ENCODE peak calls at places on chromosomes 16 and 17, in five cellular contexts. J is Daoy, E is sigmoid colon, R is T-helper 1 cell, F is NCI-H2171 treated with DMSO at 0.1 percent for 48 hours. Y is an unnamed sample.

GRCh38 chr17:81388091-81388611 is 7.1 kb upstream of the BAHCC1 start:
- DNase-seq in J (no peak), E (no peak), R (no peak), F (no peak), Y (no peak)

GRCh38 chr17:64128787-64129514 is 993 bp downstream of the ERN1 start:
- DNase-seq in J (peak), E (peak), R (no peak), F (no peak), Y (peak)

GRCh38 chr17:39737761-39738567 is at the start of gene GRB7:
- DNase-seq in J (no peak), E (no peak), R (no peak), F (peak), Y (peak)

GRCh38 chr16:4846503-4846900 is 586 bp downstream of the GLYR1 start:
- DNase-seq in J (peak), E (peak), R (no peak), F (no peak), Y (peak)

GRCh38 chr16:2524339-2524938 is 4.3 kb downstream of the AMDHD2 start:
- DNase-seq in J (no peak), E (no peak), R (no peak), F (no peak), Y (no peak)

GRCh38 chr17:1829189-1829578 is 518 bp downstream of the SMYD4 start:
- DNase-seq in J (peak), E (peak), R (no peak), F (peak), Y (no peak)

GRCh38 chr17:73089322-73089721 is 3.2 kb downstream of the SLC39A11 start:
- DNase-seq in J (no peak), E (no peak), R (no peak), F (no peak), Y (no peak)

GRCh38 chr17:81329927-81330883 is 35.1 kb upstream of the SLC38A10 start:
- DNase-seq in J (peak), E (no peak), R (no peak), F (no peak), Y (peak)

GRCh38 chr16:82504811-82505210 is 122.0 kb upstream of the CDH13 start:
- DNase-seq in J (no peak), E (no peak), R (no peak), F (peak), Y (no peak)

GRCh38 chr16:2751577-2752034 is 832 bp upstream of the SRRM2 start:
- DNase-seq in J (no peak), E (peak), R (no peak), F (no peak), Y (no peak)

GRCh38 chr16:70162041-70162451 is 11.5 kb upstream of the CLEC18C start:
- DNase-seq in J (peak), E (no peak), R (no peak), F (no peak), Y (no peak)

GRCh38 chr16:4693956-4694663 is 748 bp downstream of the NUDT16L1 start:
- DNase-seq in J (peak), E (peak), R (peak), F (peak), Y (peak)

GRCh38 chr17:68381076-68381900 is 76.0 kb downstream of the WIPI1 start:
- DNase-seq in J (peak), E (peak), R (no peak), F (no peak), Y (no peak)

GRCh38 chr17:27544350-27545131 is 86.4 kb upstream of the LGALS9 start:
- DNase-seq in J (peak), E (no peak), R (no peak), F (no peak), Y (no peak)

GRCh38 chr16:86854895-86855294 is 276.5 kb downstream of the FOXL1 start:
- DNase-seq in J (no peak), E (no peak), R (no peak), F (no peak), Y (no peak)

GRCh38 chr17:74345433-74346241 is 16.0 kb downstream of the BTBD17 start:
- DNase-seq in J (peak), E (no peak), R (no peak), F (peak), Y (no peak)

GRCh38 chr17:3004150-3004801 is 59.1 kb downstream of the OR1D5 start:
- DNase-seq in J (peak), E (peak), R (peak), F (peak), Y (peak)

GRCh38 chr16:84048306-84048705 is 5.7 kb upstream of the SLC38A8 start:
- DNase-seq in J (no peak), E (peak), R (no peak), F (no peak), Y (no peak)

GRCh38 chr17:67171560-67171959 is 73.4 kb downstream of the HELZ start:
- DNase-seq in J (no peak), E (no peak), R (no peak), F (no peak), Y (no peak)

GRCh38 chr17:44385287-44386181 is 3.9 kb downstream of the ITGA2B start:
- DNase-seq in J (peak), E (peak), R (peak), F (peak), Y (peak)

GRCh38 chr17:39104046-39104445 is 47.4 kb downstream of the PLXDC1 start:
- DNase-seq in J (no peak), E (no peak), R (no peak), F (no peak), Y (no peak)

GRCh38 chr17:58279016-58279671 is 1.6 kb downstream of the MPO start:
- DNase-seq in J (no peak), E (peak), R (no peak), F (no peak), Y (peak)

GRCh38 chr16:49857423-49858181 is 1.7 kb upstream of the ZNF423 start:
- DNase-seq in J (peak), E (peak), R (no peak), F (peak), Y (no peak)

GRCh38 chr17:6536053-6536452 is 20.3 kb downstream of the PITPNM3 start:
- DNase-seq in J (no peak), E (peak), R (no peak), F (no peak), Y (no peak)

GRCh38 chr17:20096430-20096829 is 87.3 kb downstream of the SPECC1 start:
- DNase-seq in J (no peak), E (no peak), R (no peak), F (no peak), Y (no peak)

GRCh38 chr17:57552114-57552601 is 192.9 kb downstream of the CCDC182 start:
- DNase-seq in J (peak), E (no peak), R (no peak), F (peak), Y (no peak)

GRCh38 chr17:8118769-8119574 is 658 bp upstream of the ALOXE3 start:
- DNase-seq in J (peak), E (peak), R (peak), F (peak), Y (peak)

GRCh38 chr17:55208078-55208812 is 56.5 kb upstream of the HLF start:
- DNase-seq in J (no peak), E (no peak), R (no peak), F (no peak), Y (no peak)

GRCh38 chr16:51236583-51236982 is 85.5 kb upstream of the SALL1 start:
- DNase-seq in J (no peak), E (no peak), R (no peak), F (no peak), Y (no peak)

GRCh38 chr17:79617740-79618382 is 7.0 kb upstream of the RBFOX3 start:
- DNase-seq in J (no peak), E (peak), R (no peak), F (no peak), Y (peak)

GRCh38 chr16:81175325-81175891 is 63.1 kb upstream of the BCO1 start:
- DNase-seq in J (peak), E (no peak), R (no peak), F (no peak), Y (no peak)

GRCh38 chr17:28716740-28717577 is 709 bp downstream of the RAB34 start:
- DNase-seq in J (peak), E (peak), R (no peak), F (no peak), Y (peak)